ENCODE peak calls at places on chromosomes 3 and 15, in ten cellular contexts. Y is T-helper 9 cell; P is KBM-7; Z is IMR-90; T is GOT3; W is pons; H is activated CD8-positive, alpha-beta memory T cell treated with anti-CD3 and anti-CD28 coated beads for 48 hours; R is NCI-H2081; B is NCI-H1092 treated with DMSO at 0.1 percent for 48 hours; O is foreskin fibroblast. J is an unnamed sample.

GRCh38 chr3:49415931-49416601 is 3.8 kb downstream of the TCTA start:
- DNase-seq in H (peak), T (no peak), Y (peak), R (no peak), P (peak), Z (no peak), B (no peak), W (peak), O (no peak), J (no peak)

GRCh38 chr3:101836907-101837598 is 12.3 kb upstream of the NFKBIZ start:
- DNase-seq in H (no peak), O (peak), W (peak), T (no peak), Y (no peak), R (peak), P (peak), B (peak), Z (peak), J (no peak)

GRCh38 chr3:27721717-27722564 is at the start of gene EOMES:
- DNase-seq in B (peak), H (peak), Y (peak), W (no peak), P (peak), T (peak), Z (no peak), R (peak), O (no peak), J (no peak)

GRCh38 chr3:194872669-194872977 is 186.9 kb downstream of the FAM43A start:
- DNase-seq in O (peak), P (no peak), Z (peak), B (no peak), H (no peak), W (no peak), R (no peak), T (no peak), Y (no peak), J (no peak)

GRCh38 chr3:139204756-139205155 is 139.1 kb upstream of the MRPS22 start:
- DNase-seq in W (no peak), Z (peak), H (no peak), Y (no peak), B (no peak), T (no peak), O (peak), R (no peak), P (no peak), J (no peak)

GRCh38 chr3:66480666-66481065 is 20.2 kb downstream of the LRIG1 start:
- DNase-seq in Y (peak), B (no peak), R (no peak), W (no peak), T (no peak), O (no peak), H (no peak), P (peak), Z (peak), J (no peak)

GRCh38 chr3:174812172-174812862 is 46.8 kb upstream of the NAALADL2 start:
- DNase-seq in B (no peak), W (no peak), R (no peak), O (no peak), H (no peak), Y (no peak), P (no peak), T (no peak), Z (peak), J (no peak)

GRCh38 chr3:168870892-168871291 is 775.2 kb upstream of the GOLIM4 start:
- DNase-seq in O (peak), H (no peak), W (no peak), Y (no peak), B (no peak), Z (no peak), R (no peak), T (no peak), P (no peak), J (no peak)

GRCh38 chr3:77553240-77553639 is 513.3 kb downstream of the ROBO2 start:
- DNase-seq in Z (no peak), Y (no peak), W (no peak), B (no peak), P (no peak), H (no peak), R (no peak), T (no peak), O (no peak), J (no peak)

GRCh38 chr15:62407216-62407615 is 242.1 kb upstream of the C2CD4B start:
- DNase-seq in P (no peak), B (no peak), H (no peak), W (no peak), Y (no peak), O (no peak), T (no peak), R (no peak), Z (no peak), J (no peak)

GRCh38 chr15:39365161-39365560 is 215.7 kb upstream of the THBS1 start:
- DNase-seq in O (peak), Y (no peak), R (no peak), H (no peak), W (no peak), T (no peak), B (no peak), P (no peak), Z (peak), J (no peak)

GRCh38 chr3:185744997-185745843 is 79.6 kb downstream of the IGF2BP2 start:
- DNase-seq in R (no peak), B (no peak), O (peak), T (no peak), Z (peak), W (no peak), H (no peak), P (peak), Y (no peak), J (no peak)

GRCh38 chr15:75067123-75067854 is 43.9 kb downstream of the PPCDC start:
- DNase-seq in B (no peak), Z (peak), T (no peak), P (peak), O (peak), R (no peak), Y (no peak), H (no peak), W (no peak), J (no peak)

GRCh38 chr3:111362286-111363009 is 179.5 kb upstream of the CD96 start:
- DNase-seq in Y (no peak), W (no peak), B (no peak), Z (no peak), H (no peak), T (no peak), P (no peak), O (no peak), R (no peak), J (no peak)

GRCh38 chr15:76935620-76936019 is 4.1 kb downstream of the RCN2 start:
- DNase-seq in W (no peak), B (peak), O (no peak), Z (no peak), H (no peak), R (no peak), P (no peak), T (no peak), Y (no peak), J (no peak)

GRCh38 chr15:80832676-80833075 is 53.5 kb downstream of the CEMIP start:
- DNase-seq in P (no peak), R (no peak), T (no peak), O (no peak), B (no peak), H (no peak), Y (no peak), Z (no peak), W (no peak), J (no peak)

GRCh38 chr3:3196148-3196861 is 16.8 kb upstream of the CRBN start:
- DNase-seq in W (no peak), R (no peak), T (no peak), P (peak), Z (no peak), B (peak), O (no peak), Y (no peak), H (no peak), J (peak)

GRCh38 chr3:41681479-41681878 is 280.4 kb downstream of the ULK4 start:
- DNase-seq in O (peak), W (no peak), Z (peak), T (no peak), R (no peak), H (no peak), Y (no peak), P (no peak), B (no peak), J (no peak)

GRCh38 chr3:38595393-38595792 is 54.1 kb downstream of the SCN5A start:
- DNase-seq in P (no peak), O (no peak), B (no peak), Z (no peak), H (no peak), T (no peak), Y (no peak), R (no peak), W (no peak), J (no peak)

GRCh38 chr3:148606979-148607378 is 90.7 kb upstream of the AGTR1 start:
- DNase-seq in Y (no peak), P (no peak), R (no peak), O (peak), Z (peak), T (no peak), B (no peak), H (no peak), W (no peak), J (no peak)

GRCh38 chr3:134427400-134428111 is 53.3 kb upstream of the AMOTL2 start:
- DNase-seq in P (no peak), H (no peak), O (peak), Z (peak), W (no peak), R (no peak), T (peak), B (no peak), Y (no peak), J (no peak)

GRCh38 chr3:71303627-71304260 is 279.8 kb downstream of the FOXP1 start:
- DNase-seq in Z (no peak), H (no peak), Y (no peak), P (no peak), W (peak), O (no peak), R (no peak), B (no peak), T (no peak), J (no peak)

GRCh38 chr3:141828487-141829284 is 47.8 kb upstream of the ATP1B3 start:
- DNase-seq in R (peak), O (peak), W (no peak), H (no peak), Z (peak), B (peak), Y (no peak), T (no peak), P (no peak), J (no peak)

GRCh38 chr3:171873561-171873960 is 30.4 kb downstream of the TMEM212 start:
- DNase-seq in B (no peak), H (no peak), Z (peak), W (no peak), P (no peak), Y (no peak), R (no peak), T (no peak), O (peak), J (no peak)

GRCh38 chr3:27185231-27185989 is 183.8 kb downstream of the NEK10 start:
- DNase-seq in O (no peak), R (no peak), W (no peak), Z (no peak), B (no peak), P (no peak), Y (no peak), H (no peak), T (no peak), J (no peak)

GRCh38 chr15:90571063-90571541 is 41.4 kb downstream of the CRTC3 start:
- DNase-seq in Z (no peak), W (peak), R (no peak), B (no peak), P (no peak), O (peak), T (no peak), H (no peak), Y (no peak), J (peak)

GRCh38 chr3:62876064-62876463 is 848 bp upstream of the CADPS start:
- DNase-seq in T (no peak), Z (peak), W (no peak), P (peak), R (peak), B (peak), H (no peak), O (peak), Y (no peak), J (no peak)

GRCh38 chr15:27028836-27029482 is 58.0 kb downstream of the GABRG3 start:
- DNase-seq in O (no peak), W (no peak), Z (no peak), B (peak), Y (no peak), T (no peak), R (peak), H (no peak), P (no peak), J (peak)

GRCh38 chr15:29773816-29774215 is 48.5 kb downstream of the TJP1 start:
- DNase-seq in B (no peak), Z (no peak), O (no peak), W (no peak), P (no peak), T (no peak), H (no peak), R (no peak), Y (no peak), J (no peak)

GRCh38 chr3:106025151-106025722 is 156.4 kb upstream of the CBLB start:
- DNase-seq in O (no peak), W (no peak), Y (no peak), B (peak), P (peak), R (peak), H (no peak), T (no peak), Z (peak), J (no peak)